ENCODE peak calls at places on chromosomes 5 and 9, in four cellular contexts. B is prostate gland; P is activated T-helper 1 cell treated with anti-CD3 and anti-CD28 coated beads, Interleukin-2, amount 50 U/mL, for 16 hours; M is NCI-H774. C is an unnamed sample.

GRCh38 chr5:135204151-135204600 is 170.1 kb upstream of the PITX1 start:
- DNase-seq in B (no peak), P (no peak), M (no peak), C (no peak)

GRCh38 chr5:154300207-154300606 is 109.7 kb downstream of the GALNT10 start:
- DNase-seq in B (no peak), P (no peak), M (no peak), C (no peak)

GRCh38 chr5:169149317-169149716 is 151.6 kb downstream of the SLIT3 start:
- DNase-seq in B (no peak), P (no peak), M (no peak), C (no peak)

GRCh38 chr9:37369671-37370070 is 52.8 kb upstream of the GRHPR start:
- DNase-seq in B (no peak), P (no peak), M (no peak), C (no peak)

GRCh38 chr9:89978185-89978584 is 373.4 kb downstream of the GADD45G start:
- DNase-seq in B (no peak), P (no peak), M (no peak), C (peak)

GRCh38 chr5:138180183-138180782 is 1.4 kb downstream of the KIF20A start:
- DNase-seq in B (no peak), P (no peak), M (no peak), C (peak)

GRCh38 chr9:131433302-131433854 is 39.5 kb downstream of the PRRC2B start:
- DNase-seq in B (no peak), P (no peak), M (no peak), C (no peak)

GRCh38 chr9:126166291-126166690 is 160.3 kb upstream of the MVB12B start:
- DNase-seq in B (peak), P (no peak), M (no peak), C (no peak)

GRCh38 chr5:137497396-137498290 is 1.5 kb downstream of the SPOCK1 start:
- DNase-seq in B (peak), P (no peak), M (no peak), C (no peak)

GRCh38 chr9:136658849-136659535 is 3.7 kb upstream of the EGFL7 start:
- DNase-seq in B (no peak), P (no peak), M (no peak), C (no peak)

GRCh38 chr5:83227611-83228010 is 150.3 kb downstream of the XRCC4 start:
- DNase-seq in B (no peak), P (no peak), M (no peak), C (no peak)

GRCh38 chr5:56123531-56124243 is 109.4 kb downstream of the ANKRD55 start:
- DNase-seq in B (no peak), P (no peak), M (no peak), C (no peak)

GRCh38 chr9:35951736-35952135 is 6.2 kb downstream of the OR2S2 start:
- DNase-seq in B (no peak), P (no peak), M (no peak), C (no peak)

GRCh38 chr9:89425921-89426388 is 72.0 kb downstream of the SEMA4D start:
- DNase-seq in B (no peak), P (no peak), M (no peak), C (peak)

GRCh38 chr5:14173419-14174234 is 30.5 kb downstream of the TRIO start:
- DNase-seq in B (no peak), P (no peak), M (no peak), C (no peak)

GRCh38 chr9:134328341-134328840 is 2.1 kb downstream of the RXRA start:
- DNase-seq in B (no peak), P (no peak), M (no peak), C (no peak)

GRCh38 chr9:121613009-121613766 is 38.2 kb upstream of the DAB2IP start:
- DNase-seq in B (no peak), P (no peak), M (no peak), C (peak)

GRCh38 chr5:33102551-33102950 is 338.2 kb upstream of the TARS1 start:
- DNase-seq in B (no peak), P (no peak), M (no peak), C (no peak)

GRCh38 chr9:13845460-13845859 is 468.5 kb downstream of the NFIB start:
- DNase-seq in B (no peak), P (no peak), M (no peak), C (no peak)

GRCh38 chr5:57692582-57693487 is 210.2 kb upstream of the ACTBL2 start:
- DNase-seq in B (no peak), P (no peak), M (no peak), C (no peak)

GRCh38 chr9:125630436-125630835 is 76.6 kb downstream of the MAPKAP1 start:
- DNase-seq in B (no peak), P (no peak), M (no peak), C (no peak)

GRCh38 chr9:135479469-135480052 is at the start of gene PPP1R26:
- DNase-seq in B (no peak), P (no peak), M (peak), C (no peak)

GRCh38 chr9:93031629-93032431 is 26.7 kb upstream of the SUSD3 start:
- DNase-seq in B (no peak), P (no peak), M (no peak), C (no peak)

C was measured in NCI-H2029 treated with DMSO at 0.1 percent for 48 hours.